ENCODE peak calls at places on chromosome 1, in seven cellular contexts. I is mesendoderm, G is brain microvascular endothelial cell, B is BE2C, E is neural progenitor cell, Y is pancreas, Q is AG04450. K is an unnamed sample.

GRCh38 chr1:175895966-175896365 is 152.6 kb upstream of the TNR start:
- DNase-seq in B (no peak), Y (no peak), E (no peak), Q (no peak), I (no peak), G (no peak), K (no peak)

GRCh38 chr1:89781494-89782126 is 39.2 kb upstream of the LRRC8D start:
- DNase-seq in I (no peak), Q (no peak), E (no peak), G (no peak), Y (no peak), B (no peak), K (no peak)

GRCh38 chr1:26288311-26288941 is 8.5 kb downstream of the SH3BGRL3 start:
- DNase-seq in B (no peak), Y (no peak), I (no peak), E (no peak), Q (no peak), G (no peak), K (no peak)

GRCh38 chr1:29289493-29289892 is 53.2 kb downstream of the PTPRU start:
- DNase-seq in Q (no peak), G (no peak), E (no peak), I (no peak), Y (no peak), B (no peak), K (no peak)

GRCh38 chr1:115107501-115108260 is 18.4 kb upstream of the TSPAN2 start:
- DNase-seq in B (no peak), E (no peak), G (no peak), I (no peak), Q (peak; percentile 34), Y (no peak), K (no peak)

GRCh38 chr1:47507140-47507539 is 69.3 kb downstream of the FOXD2 start:
- DNase-seq in I (no peak), G (no peak), B (no peak), E (no peak), Q (no peak), Y (no peak), K (no peak)

GRCh38 chr1:40703316-40703715 is 11.8 kb downstream of the NFYC start:
- DNase-seq in G (peak; percentile 67), B (no peak), E (no peak), I (no peak), Q (no peak), Y (no peak), K (no peak)

GRCh38 chr1:53594391-53595180 is 135.4 kb downstream of the DMRTB1 start:
- DNase-seq in Q (no peak), G (no peak), B (no peak), Y (no peak), I (no peak), E (no peak), K (no peak)

GRCh38 chr1:119453021-119453420 is 38.1 kb downstream of the HSD3B2 start:
- DNase-seq in B (no peak), Y (no peak), I (no peak), E (no peak), Q (no peak), G (peak; percentile 14), K (no peak)

GRCh38 chr1:3296858-3297257 is 157.6 kb upstream of the ARHGEF16 start:
- DNase-seq in B (no peak), E (no peak), G (no peak), Q (no peak), I (no peak), Y (no peak), K (no peak)

GRCh38 chr1:21100496-21100895 is 76.2 kb downstream of the EIF4G3 start:
- DNase-seq in Y (no peak), I (no peak), G (no peak), E (no peak), Q (no peak), B (no peak), K (no peak)

GRCh38 chr1:9866836-9867235 is 43.1 kb upstream of the CLSTN1 start:
- DNase-seq in E (no peak), Y (no peak), G (no peak), B (no peak), I (no peak), Q (no peak), K (no peak)

GRCh38 chr1:31062867-31063380 is 2.6 kb downstream of the PUM1 start:
- DNase-seq in E (no peak), Y (no peak), G (no peak), I (no peak), B (no peak), Q (no peak), K (no peak)

GRCh38 chr1:84698151-84698651 is 7.9 kb upstream of the SSX2IP start:
- DNase-seq in E (no peak), B (no peak), Q (peak; percentile 75), Y (no peak), G (peak; percentile 36), I (no peak), K (no peak)

GRCh38 chr1:174974711-174975111 is 25.0 kb upstream of the CACYBP start:
- DNase-seq in Y (no peak), I (no peak), G (no peak), Q (no peak), B (peak; percentile 64), E (no peak), K (peak; percentile 16)

GRCh38 chr1:239386453-239387303 is at the start of gene CHRM3:
- DNase-seq in I (peak; percentile 85), E (peak; percentile 85), Y (peak; percentile 94), B (peak; percentile 83), Q (no peak), G (no peak), K (no peak)

GRCh38 chr1:75130312-75130677 is 3.9 kb upstream of the LHX8 start:
- DNase-seq in E (peak; percentile 68), B (no peak), I (peak; percentile 53), G (no peak), Q (no peak), Y (no peak), K (no peak)

GRCh38 chr1:75127916-75128717 is 6.1 kb upstream of the LHX8 start:
- DNase-seq in Q (no peak), B (no peak), E (no peak), I (peak; percentile 21), G (no peak), Y (no peak), K (no peak)

GRCh38 chr1:75130865-75131592 is 3.2 kb upstream of the LHX8 start:
- DNase-seq in G (no peak), E (peak; percentile 66), B (no peak), I (peak; percentile 67), Q (no peak), Y (no peak), K (no peak)

GRCh38 chr1:75131593-75132420 is 2.4 kb upstream of the LHX8 start:
- DNase-seq in Y (no peak), B (no peak), E (peak; percentile 54), Q (no peak), G (no peak), I (peak; percentile 31), K (no peak)

GRCh38 chr1:75129660-75130311 is 4.4 kb upstream of the LHX8 start:
- DNase-seq in Q (no peak), G (no peak), I (peak; percentile 16), E (no peak), Y (no peak), B (no peak), K (no peak)
- H3K27me3 ChIP-seq in Q (peaks cover 89% of the 10 kb centered on the region), G (peaks cover 82% of the 10 kb centered on the region), I (peaks cover 56% of the 10 kb centered on the region), E (peaks cover 86% of the 10 kb centered on the region), Y (peaks cover 9% of the 10 kb centered on the region), B (peaks cover 83% of the 10 kb centered on the region), K (peaks cover 100% of the 10 kb centered on the region)

GRCh38 chr1:23530089-23530749 is 814 bp downstream of the E2F2 start:
- DNase-seq in B (peak; percentile 14), Y (no peak), I (no peak), G (no peak), Q (no peak), E (peak; percentile 16), K (peak; percentile 21)

GRCh38 chr1:23530750-23531651 is at the start of gene E2F2:
- DNase-seq in E (peak; percentile 94), I (peak; percentile 94), B (peak; percentile 76), Q (peak; percentile 56), G (peak; percentile 68), Y (peak; percentile 86), K (peak; percentile 83)

GRCh38 chr1:23527366-23527765 is 3.7 kb downstream of the E2F2 start:
- DNase-seq in Q (no peak), E (no peak), G (no peak), Y (no peak), B (no peak), I (no peak), K (no peak)

GRCh38 chr1:23528245-23528978 is 2.6 kb downstream of the E2F2 start:
- DNase-seq in B (peak; percentile 79), E (no peak), Q (no peak), I (no peak), G (peak; percentile 59), Y (peak; percentile 83), K (peak; percentile 69)

DNA sequence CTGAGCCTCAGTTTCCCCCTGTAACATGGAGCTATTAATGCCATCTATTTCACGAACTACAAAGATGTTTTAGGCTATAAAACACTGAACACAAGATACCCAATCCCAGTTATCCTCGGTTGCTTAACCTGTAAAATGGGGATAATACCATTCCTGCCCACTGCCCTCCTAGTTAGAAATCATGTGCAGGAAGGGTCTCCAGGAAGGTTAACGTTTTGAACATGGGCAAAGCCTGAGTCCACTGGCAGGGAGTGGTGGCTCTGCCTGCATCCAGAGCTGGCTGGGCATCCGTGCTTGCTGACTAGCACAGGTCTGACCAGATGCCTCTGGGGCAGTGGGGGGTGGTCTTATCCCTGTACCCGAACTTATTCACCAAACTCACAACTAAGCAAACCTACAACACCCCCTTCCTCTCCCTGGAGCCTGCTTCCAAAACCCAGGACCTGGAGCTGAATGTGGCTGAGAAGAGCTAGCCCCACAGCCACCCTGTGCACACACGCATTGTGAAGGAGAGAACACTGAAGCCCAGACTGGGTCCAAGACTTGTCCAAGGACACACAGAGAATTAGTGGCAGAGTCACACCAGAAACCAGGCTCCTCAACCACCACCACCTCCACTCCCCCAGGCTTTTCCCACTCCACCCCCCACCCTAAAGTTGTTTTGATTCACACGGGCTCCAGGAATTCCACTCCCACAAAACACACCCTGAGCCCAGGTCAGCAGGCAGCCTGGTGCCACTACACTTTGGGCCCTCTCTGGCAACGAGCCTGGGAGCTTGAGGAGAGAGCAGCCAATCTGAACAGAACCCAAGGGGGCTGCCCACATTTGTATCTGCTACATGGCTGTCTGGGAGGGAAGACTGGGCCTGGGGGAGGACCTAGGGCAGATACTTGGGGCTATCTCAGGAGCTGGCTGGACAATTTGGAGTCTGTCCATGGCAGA is 1.6 kb downstream of the E2F2 start:
- DNase-seq in B (peak; percentile 20), Y (no peak), I (no peak), G (no peak), Q (no peak), E (no peak), K (no peak)
- H3K4me3 ChIP-seq in B (peak overlapping the region; percentile 64), Y (no peak overlapping the region), I (no peak overlapping the region), G (no peak overlapping the region), Q (no peak overlapping the region), E (peak overlapping the region; percentile 65), K (no peak overlapping the region)

DNA sequence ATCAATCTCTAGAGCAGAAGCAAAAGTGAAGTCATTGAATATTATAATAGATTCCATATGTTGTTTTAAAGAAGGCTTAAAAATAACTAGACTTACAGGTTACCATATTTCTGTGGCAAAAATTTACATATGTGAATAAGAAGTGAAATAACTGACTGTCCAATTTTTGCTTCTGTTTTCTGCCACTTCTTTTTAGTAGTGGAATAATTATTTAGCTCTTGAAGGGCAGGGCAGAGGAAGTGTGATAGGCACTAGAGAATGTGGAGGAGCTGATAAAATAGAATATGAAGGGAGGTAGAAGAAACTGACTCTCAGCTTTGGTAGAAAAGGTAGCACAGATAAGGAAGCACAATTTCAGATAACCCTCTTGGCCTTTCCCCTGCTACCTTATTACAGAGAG is 73.8 kb upstream of the RGL1 start:
- DNase-seq in I (no peak), Q (no peak), G (no peak), E (no peak), B (no peak), Y (no peak), K (no peak)
- H3K27me3 ChIP-seq in I (no peaks in the 10 kb centered on the region), Q (no peaks in the 10 kb centered on the region), G (no peaks in the 10 kb centered on the region), E (no peaks in the 10 kb centered on the region), B (no peaks in the 10 kb centered on the region), Y (no peaks in the 10 kb centered on the region), K (no peaks in the 10 kb centered on the region)

GRCh38 chr1:155079487-155080249 is 1.0 kb downstream of the EFNA3 start:
- DNase-seq in E (peak; percentile 46), B (no peak), Y (no peak), Q (no peak), I (no peak), G (no peak), K (peak; percentile 18)
- H3K4me3 ChIP-seq in E (peak overlapping the region; percentile 80), B (peak overlapping the region; percentile 52), Y (no peak overlapping the region), Q (no peak overlapping the region), I (no peak overlapping the region), G (no peak overlapping the region), K (no peak overlapping the region)